ENCODE peak calls at places on chromosomes 12 and 14, in ten cellular contexts. Y, H, V, G, U, T, C, L, Z and O are unnamed samples.

GRCh38 chr12:109727039-109727723 is 13.6 kb downstream of the FAM222A start:
- DNase-seq in Y (no peak), H (no peak), V (no peak), G (no peak), U (no peak), T (no peak), C (peak), L (no peak), Z (no peak), O (peak)

GRCh38 chr12:1807489-1807888 is 12.9 kb upstream of the LRTM2 start:
- DNase-seq in Y (no peak), H (no peak), V (no peak), G (no peak), U (no peak), T (no peak), C (no peak), L (no peak), Z (no peak), O (no peak)

GRCh38 chr14:79448922-79449321 is 762.4 kb downstream of the DIO2 start:
- DNase-seq in Y (no peak), H (no peak), V (no peak), G (no peak), U (no peak), T (no peak), C (no peak), L (no peak), Z (no peak), O (no peak)

GRCh38 chr14:24845851-24846250 is 204.1 kb downstream of the STXBP6 start:
- DNase-seq in Y (no peak), H (no peak), V (no peak), G (no peak), U (no peak), T (no peak), C (no peak), L (no peak), Z (no peak), O (no peak)

GRCh38 chr14:71300474-71301359 is 393.5 kb downstream of the PCNX1 start:
- DNase-seq in Y (no peak), H (no peak), V (no peak), G (no peak), U (no peak), T (no peak), C (no peak), L (no peak), Z (no peak), O (no peak)

GRCh38 chr12:102824218-102824835 is 92.7 kb downstream of the PAH start:
- DNase-seq in Y (no peak), H (no peak), V (no peak), G (no peak), U (peak), T (peak), C (peak), L (peak), Z (no peak), O (no peak)

GRCh38 chr14:69719501-69719951 is 47.4 kb upstream of the SRSF5 start:
- DNase-seq in Y (no peak), H (no peak), V (no peak), G (no peak), U (peak), T (peak), C (no peak), L (no peak), Z (no peak), O (no peak)

GRCh38 chr12:15633201-15633600 is 156.0 kb downstream of the EPS8 start:
- DNase-seq in Y (no peak), H (no peak), V (no peak), G (no peak), U (no peak), T (no peak), C (no peak), L (no peak), Z (no peak), O (no peak)

GRCh38 chr14:104895786-104896642 is 28.7 kb upstream of the PLD4 start:
- DNase-seq in Y (no peak), H (peak), V (peak), G (no peak), U (peak), T (no peak), C (peak), L (no peak), Z (peak), O (no peak)